ENCODE peak calls at places on chromosomes 16 and 17, in four cellular contexts. E is uterus, G is tibial artery, C is ovary. Z is an unnamed sample.
A peak's percentile ranks its signal among the peaks of the same experiment; 100 is the strongest.

GRCh38 chr17:14294876-14295275 is 6.0 kb upstream of the HS3ST3B1 start:
- DNase-seq in E (no peak), G (no peak), C (no peak), Z (no peak)

GRCh38 chr17:3956558-3956957 is 7.7 kb downstream of the ATP2A3 start:
- DNase-seq in E (no peak), G (no peak), C (no peak), Z (no peak)

GRCh38 chr17:75645501-75645888 is 12.3 kb downstream of the SMIM5 start:
- DNase-seq in E (no peak), G (no peak), C (no peak), Z (no peak)

GRCh38 chr16:15874745-15875314 is 13.6 kb downstream of the CEP20 start:
- DNase-seq in E (peak; percentile 51), G (peak; percentile 66), C (peak; percentile 60), Z (peak; percentile 32)

GRCh38 chr16:69435977-69436729 is 11.7 kb downstream of the CYB5B start:
- DNase-seq in E (no peak), G (no peak), C (no peak), Z (no peak)

GRCh38 chr16:84153660-84154214 is 8.6 kb downstream of the DNAAF1 start:
- DNase-seq in E (no peak), G (peak; percentile 13), C (peak; percentile 61), Z (no peak)

GRCh38 chr17:80694085-80694991 is 149.7 kb downstream of the RPTOR start:
- DNase-seq in E (no peak), G (no peak), C (no peak), Z (no peak)

GRCh38 chr17:14387036-14387435 is 86.2 kb downstream of the HS3ST3B1 start:
- DNase-seq in E (no peak), G (no peak), C (no peak), Z (no peak)

GRCh38 chr17:31802502-31802901 is 56.5 kb downstream of the COPRS start:
- DNase-seq in E (no peak), G (no peak), C (no peak), Z (no peak)

GRCh38 chr16:9091867-9092281 is 430 bp downstream of the HAPSTR1 start:
- DNase-seq in E (peak; percentile 37), G (peak; percentile 76), C (no peak), Z (peak; percentile 48)

GRCh38 chr16:58040945-58041627 is 15.5 kb downstream of the MMP15 start:
- DNase-seq in E (no peak), G (no peak), C (no peak), Z (no peak)

GRCh38 chr17:35254107-35254802 is 11.4 kb downstream of the SLFN5 start:
- DNase-seq in E (peak; percentile 84), G (peak; percentile 82), C (no peak), Z (no peak)

GRCh38 chr17:74937064-74938051 is 1.7 kb downstream of the OTOP3 start:
- DNase-seq in E (no peak), G (no peak), C (no peak), Z (no peak)

GRCh38 chr17:68909066-68909465 is 46.1 kb downstream of the ABCA8 start:
- DNase-seq in E (peak; percentile 83), G (peak; percentile 78), C (no peak), Z (peak; percentile 14)

GRCh38 chr17:81230043-81230820 is 7.5 kb upstream of the CEP131 start:
- DNase-seq in E (no peak), G (peak; percentile 66), C (peak; percentile 42), Z (no peak)

GRCh38 chr16:84450176-84450865 is 54.1 kb downstream of the MEAK7 start:
- DNase-seq in E (no peak), G (peak; percentile 29), C (peak; percentile 14), Z (no peak)

GRCh38 chr16:84845496-84846002 is 25.8 kb downstream of the CRISPLD2 start:
- DNase-seq in E (no peak), G (no peak), C (no peak), Z (no peak)

GRCh38 chr16:83901101-83901500 is 2.2 kb downstream of the MLYCD start:
- DNase-seq in E (no peak), G (no peak), C (no peak), Z (no peak)

GRCh38 chr16:47779201-47780016 is 318.3 kb downstream of the PHKB start:
- DNase-seq in E (no peak), G (no peak), C (no peak), Z (no peak)

GRCh38 chr17:18318122-18318521 is 3.0 kb downstream of the SMCR8 start:
- DNase-seq in E (no peak), G (no peak), C (no peak), Z (no peak)

GRCh38 chr16:3824121-3824795 is 56.3 kb downstream of the CREBBP start:
- DNase-seq in E (no peak), G (no peak), C (no peak), Z (no peak)

GRCh38 chr16:65180986-65181710 is 59.3 kb upstream of the CDH11 start:
- DNase-seq in E (no peak), G (no peak), C (no peak), Z (no peak)
- TF ChIP-seq CTCF in E (no peak), G (peak; percentile 10), C (peak; percentile 13), Z (no peak)

DNA sequence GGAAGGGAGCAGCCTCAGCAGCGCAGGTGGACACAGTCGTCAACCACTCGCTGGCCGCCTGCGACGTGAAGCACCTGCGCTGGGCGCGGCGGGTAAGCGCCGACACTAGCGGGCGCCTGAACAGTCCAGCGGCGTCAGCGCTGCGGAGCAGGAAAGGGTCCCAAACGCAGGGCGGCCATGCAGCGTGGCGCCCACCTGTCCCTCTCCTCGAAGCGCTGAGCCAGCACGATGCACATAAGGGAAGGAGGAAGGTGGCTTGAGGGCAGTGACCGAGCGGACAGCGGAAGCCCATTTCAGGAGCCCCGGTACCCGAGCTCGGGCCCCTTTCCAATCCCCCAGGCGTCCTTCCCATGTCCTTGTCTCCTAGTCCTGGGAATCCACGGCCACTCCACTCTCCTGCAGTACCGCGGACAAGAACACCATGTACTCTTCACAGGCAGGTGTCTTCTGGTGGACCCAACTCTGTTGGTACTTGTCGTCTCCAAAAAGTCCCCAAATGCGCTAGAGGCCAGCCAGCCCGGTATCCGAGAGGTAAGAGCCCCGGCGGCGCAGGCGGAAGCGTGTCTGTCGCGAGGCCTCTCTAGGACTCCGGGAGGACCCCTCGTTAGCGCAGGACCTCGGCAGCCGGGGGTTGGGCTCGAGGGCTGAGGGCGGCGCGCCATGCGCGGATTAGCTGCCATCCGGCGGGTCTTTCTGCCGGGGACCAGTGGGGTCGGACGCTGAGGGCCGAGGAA is 14.4 kb downstream of the ZNF232 start:
- DNase-seq in E (peak; percentile 41), G (peak; percentile 71), C (peak; percentile 78), Z (peak; percentile 47)
- H3K4me3 ChIP-seq in E (peak overlapping the region; percentile 38), G (peak overlapping the region; percentile 50), C (peak overlapping the region; percentile 46), Z (peak overlapping the region; percentile 61)

GRCh38 chr17:21134559-21134958 is 7.8 kb downstream of the DHRS7B start:
- DNase-seq in E (no peak), G (no peak), C (no peak), Z (no peak)
- H3K9me3 ChIP-seq in E (no peaks in the 10 kb centered on the region), G (no peaks in the 10 kb centered on the region), C (no peaks in the 10 kb centered on the region), Z (no peaks in the 10 kb centered on the region)

GRCh38 chr17:36544320-36545092 is at the start of gene GGNBP2:
- DNase-seq in E (peak; percentile 87), G (peak; percentile 96), C (peak; percentile 93), Z (peak; percentile 95)

GRCh38 chr17:36545093-36545464 is 360 bp downstream of the GGNBP2 start:
- DNase-seq in E (no peak), G (no peak), C (no peak), Z (no peak)

GRCh38 chr17:36546418-36547093 is 1.8 kb downstream of the GGNBP2 start:
- DNase-seq in E (no peak), G (no peak), C (no peak), Z (no peak)

GRCh38 chr17:36544049-36544319 is 735 bp upstream of the GGNBP2 start:
- DNase-seq in E (peak; percentile 24), G (peak; percentile 72), C (no peak), Z (no peak)

DNA sequence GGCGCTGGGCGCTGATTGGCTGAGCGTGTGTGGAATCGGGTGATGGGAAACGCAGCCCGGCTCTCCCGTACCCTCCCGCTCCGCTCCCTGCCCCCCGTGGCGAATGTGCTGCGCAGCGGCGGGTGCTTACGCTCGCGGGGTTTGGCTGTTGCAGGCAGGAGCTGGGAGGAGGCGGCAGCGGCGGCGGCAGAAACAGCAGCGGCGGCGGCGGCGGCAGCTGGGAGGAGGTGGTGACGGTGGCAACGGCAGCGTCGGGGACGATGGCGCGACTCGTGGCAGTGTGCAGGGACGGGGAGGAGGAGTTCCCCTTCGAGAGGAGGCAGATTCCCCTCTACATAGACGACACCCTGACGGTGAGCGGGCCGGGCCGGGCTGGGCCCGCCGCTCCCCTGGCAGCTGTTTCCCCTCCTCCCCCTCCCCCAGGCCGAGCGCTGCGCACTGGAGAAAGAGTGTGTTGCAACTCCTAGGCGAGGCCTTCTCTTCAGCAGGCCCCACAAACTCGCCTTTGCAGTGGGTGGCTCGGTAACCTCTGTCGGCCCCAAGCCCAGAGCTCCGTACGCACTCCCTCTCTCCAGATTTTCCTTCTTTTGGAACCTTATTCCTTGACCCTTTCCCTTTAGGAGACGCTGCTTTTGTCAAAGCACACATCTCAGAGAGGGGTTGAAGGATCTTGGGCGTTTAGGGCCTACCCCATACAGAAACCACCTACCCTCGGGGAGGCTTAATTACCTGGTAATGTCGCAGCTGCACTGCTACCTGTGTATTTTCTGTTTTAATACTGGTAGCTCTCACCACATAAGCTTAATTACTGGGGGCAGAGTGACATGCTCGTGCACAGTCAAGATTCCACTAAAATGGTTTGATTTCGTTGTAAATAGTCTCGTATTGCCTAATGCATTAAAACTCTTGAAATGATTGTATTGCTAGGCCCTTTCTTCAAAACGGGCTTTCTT is 1.0 kb downstream of the GGNBP2 start:
- DNase-seq in E (peak; percentile 95), G (peak; percentile 99), C (peak; percentile 98), Z (peak; percentile 99)
- TF ChIP-seq CTCF in E (no peak), G (no peak), C (no peak), Z (no peak)

GRCh38 chr17:48624544-48625501 is 1.3 kb downstream of the HOXB9 start:
- DNase-seq in E (no peak), G (no peak), C (no peak), Z (no peak)
- H3K4me3 ChIP-seq in E (peak overlapping the region; percentile 22), G (peak overlapping the region; percentile 42), C (peak overlapping the region; percentile 33), Z (peak overlapping the region; percentile 62)

GRCh38 chr16:1657841-1658240 is 20.2 kb upstream of the JPT2 start:
- DNase-seq in E (no peak), G (no peak), C (no peak), Z (no peak)
- H3K9me3 ChIP-seq in E (no peaks in the 10 kb centered on the region), G (no peaks in the 10 kb centered on the region), C (no peaks in the 10 kb centered on the region), Z (no peaks in the 10 kb centered on the region)

GRCh38 chr16:89341697-89342694 is 124.5 kb downstream of the ZNF778 start:
- DNase-seq in E (no peak), G (no peak), C (peak; percentile 29), Z (no peak)
- TF ChIP-seq CTCF in E (no peak), G (no peak), C (no peak), Z (no peak)

DNA sequence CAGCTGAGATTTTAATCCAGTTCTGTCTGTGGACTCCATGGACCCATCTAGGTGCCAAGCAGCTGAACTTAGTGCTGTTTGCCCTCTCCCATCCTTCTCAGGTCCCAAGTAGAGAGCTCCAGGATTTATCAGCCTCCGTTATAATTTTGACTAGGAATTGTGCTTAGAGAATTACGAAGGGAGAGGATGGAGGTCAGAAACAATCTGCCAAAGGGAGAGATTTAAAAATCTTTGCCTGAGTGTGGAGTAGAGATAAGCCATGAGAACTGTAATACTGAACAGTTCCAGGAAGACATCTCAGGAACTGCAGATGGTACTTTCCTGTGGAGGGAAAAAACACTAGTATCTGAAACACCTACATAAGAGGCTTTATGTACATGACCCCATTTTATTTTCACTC is 27.0 kb downstream of the CEP95 start:
- DNase-seq in E (no peak), G (no peak), C (no peak), Z (no peak)
- H3K4me3 ChIP-seq in E (no peak overlapping the region), G (no peak overlapping the region), C (no peak overlapping the region), Z (no peak overlapping the region)